ENCODE peak calls at places on chromosomes 6 and 20, in nine cellular contexts. P is breast epithelium, M is adrenal gland, R is HCT116, Y is tibial nerve, J is ovary, C is lower leg skin, B is endothelial cell of umbilical vein, X is body of pancreas. T is an unnamed sample.

GRCh38 chr20:46648903-46649649 is 2.2 kb downstream of the SLC13A3 start:
- DNase-seq in Y (no peak), B (no peak), J (no peak), C (no peak), R (no peak), X (no peak), M (no peak), P (no peak), T (no peak)

GRCh38 chr20:33859157-33859695 is 48.1 kb downstream of the CHMP4B start:
- DNase-seq in Y (no peak), B (peak), C (no peak), M (peak), J (no peak), R (no peak), X (no peak), P (no peak), T (no peak)

GRCh38 chr6:38806833-38807232 is 91.7 kb downstream of the DNAH8 start:
- DNase-seq in X (no peak), Y (no peak), C (no peak), P (no peak), M (no peak), R (no peak), B (no peak), J (no peak), T (no peak)

GRCh38 chr6:109897025-109897424 is 81.1 kb upstream of the GPR6 start:
- DNase-seq in P (no peak), M (no peak), J (no peak), C (no peak), R (no peak), B (no peak), Y (no peak), X (no peak), T (no peak)

GRCh38 chr6:111258615-111259088 is 171.3 kb downstream of the SLC16A10 start:
- DNase-seq in C (no peak), Y (no peak), P (no peak), X (no peak), J (no peak), M (no peak), B (no peak), R (no peak), T (no peak)

GRCh38 chr20:1160991-1161390 is 23.8 kb downstream of the TMEM74B start:
- DNase-seq in J (no peak), C (no peak), P (no peak), R (no peak), M (peak), X (no peak), Y (no peak), B (no peak), T (no peak)

GRCh38 chr6:122289721-122290501 is 109.5 kb upstream of the HSF2 start:
- DNase-seq in X (no peak), J (no peak), M (no peak), R (peak), C (no peak), P (no peak), B (peak), Y (no peak), T (no peak)

GRCh38 chr6:7264041-7264440 is 49.0 kb downstream of the SSR1 start:
- DNase-seq in P (no peak), X (no peak), J (no peak), C (no peak), R (no peak), M (peak), Y (peak), B (no peak), T (no peak)

GRCh38 chr20:44295995-44296394 is 15.0 kb downstream of the FITM2 start:
- DNase-seq in P (no peak), J (no peak), C (no peak), Y (no peak), R (no peak), B (no peak), X (no peak), M (no peak), T (no peak)

GRCh38 chr20:50932881-50933280 is 1.6 kb upstream of the ADNP start:
- DNase-seq in M (no peak), R (no peak), J (no peak), B (no peak), C (no peak), P (no peak), X (no peak), Y (no peak), T (no peak)
- TF ChIP-seq POLR2A in M (no peak), R (no peak), J (no peak), B (no peak), C (no peak), P (no peak), X (no peak), Y (no peak), T (no peak)

DNA sequence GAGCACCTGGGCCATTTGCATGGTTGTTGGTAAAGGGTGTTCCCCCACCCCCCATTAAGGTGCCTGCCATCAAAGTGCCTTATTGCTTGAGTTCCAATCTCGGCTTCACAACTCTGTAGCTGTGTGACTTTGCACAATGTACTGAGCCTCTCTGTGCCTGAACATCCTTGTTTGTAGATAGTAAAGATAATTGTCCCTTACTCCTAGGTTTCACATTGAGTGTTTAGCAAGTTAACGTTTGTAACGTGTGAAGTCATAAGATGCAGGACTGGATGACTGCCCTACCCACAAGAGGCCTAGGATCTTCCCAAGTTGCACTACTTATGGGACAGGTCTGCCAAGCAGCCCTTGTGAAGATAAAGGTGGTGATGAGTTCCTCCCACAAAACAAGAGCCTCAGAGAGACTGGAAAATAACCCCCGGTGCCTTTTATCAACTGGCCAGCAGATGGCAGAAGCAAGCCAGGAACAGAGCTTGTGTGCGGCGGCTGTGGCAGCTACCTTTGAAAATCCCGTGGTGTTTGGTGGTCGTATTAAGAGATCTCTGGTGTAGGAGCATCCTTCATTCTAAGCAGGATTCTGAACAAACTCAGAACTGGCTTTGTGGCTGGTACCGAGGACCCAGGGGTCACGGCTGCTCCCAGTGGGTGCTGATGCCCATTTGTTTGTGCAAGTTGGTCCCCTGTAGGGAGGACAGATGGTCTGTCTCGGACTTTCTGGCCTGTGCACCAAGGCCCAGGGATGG is 99.1 kb downstream of the CDH26 start:
- DNase-seq in C (peak), B (peak), P (peak), Y (no peak), J (peak), R (peak), X (peak), M (peak), T (peak)
- TF ChIP-seq POLR2A in C (no peak), B (no peak), P (no peak), Y (no peak), J (no peak), R (no peak), X (no peak), M (no peak), T (no peak)

GRCh38 chr6:53338304-53338703 is 10.4 kb downstream of the ELOVL5 start:
- DNase-seq in B (no peak), M (no peak), Y (no peak), J (no peak), R (no peak), C (no peak), P (no peak), X (no peak), T (no peak)

GRCh38 chr6:53339424-53339823 is 9.3 kb downstream of the ELOVL5 start:
- DNase-seq in M (no peak), Y (no peak), J (no peak), R (no peak), C (no peak), X (no peak), B (no peak), P (no peak), T (no peak)

GRCh38 chr6:53333439-53334408 is 15.0 kb downstream of the ELOVL5 start:
- DNase-seq in R (no peak), B (no peak), X (no peak), C (no peak), M (no peak), J (no peak), P (no peak), Y (no peak), T (no peak)

GRCh38 chr6:53335224-53335994 is 13.3 kb downstream of the ELOVL5 start:
- DNase-seq in C (no peak), B (no peak), J (no peak), Y (no peak), X (no peak), R (no peak), M (no peak), P (no peak), T (peak)

GRCh38 chr6:53336070-53336469 is 12.7 kb downstream of the ELOVL5 start:
- DNase-seq in P (no peak), J (no peak), X (no peak), B (no peak), M (no peak), R (no peak), C (no peak), Y (no peak), T (no peak)
- TF ChIP-seq POLR2A in P (no peak), J (no peak), X (no peak), B (no peak), M (no peak), R (no peak), C (no peak), Y (no peak), T (peak)

DNA sequence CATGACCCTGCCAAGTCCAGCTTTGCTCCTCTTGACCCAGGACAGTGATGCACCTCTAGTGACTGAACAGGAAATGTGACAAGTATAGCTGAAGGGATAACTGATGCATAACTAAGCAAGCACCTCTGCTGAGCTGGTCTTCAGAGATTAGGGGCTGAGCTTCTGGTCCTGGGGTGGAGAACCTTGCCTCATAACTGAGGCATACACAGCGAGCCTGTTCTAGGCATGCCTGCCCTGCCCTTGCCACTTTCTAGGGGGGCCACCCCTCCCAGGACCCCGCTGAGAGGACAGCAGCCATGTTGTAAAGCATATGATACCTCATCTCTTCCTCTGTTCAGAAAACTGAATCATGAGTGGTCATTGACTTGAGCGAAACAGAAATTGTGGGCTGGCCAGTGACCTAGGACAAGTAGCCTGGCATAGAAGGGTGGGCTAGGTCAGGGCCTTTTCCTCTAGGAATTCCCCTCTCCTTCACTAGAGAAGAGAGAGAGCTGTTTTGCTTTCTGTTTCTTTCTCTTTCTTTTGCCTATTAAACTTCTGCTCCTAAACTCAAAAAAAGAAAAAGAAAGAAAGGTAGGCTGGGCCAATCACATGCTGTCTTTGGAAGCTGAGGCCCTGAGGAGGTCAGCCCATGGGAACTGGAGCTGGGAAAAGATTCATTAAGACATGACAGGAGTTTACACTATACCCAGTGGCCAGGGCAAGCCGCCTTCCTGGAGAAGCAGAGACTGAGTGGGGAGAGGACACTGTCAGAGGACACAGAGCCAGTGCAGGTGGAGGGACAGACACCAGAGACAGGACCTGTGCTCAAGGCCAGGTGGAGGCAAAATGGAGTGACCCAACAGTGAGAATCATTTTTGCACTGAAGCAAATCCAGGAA is 23.1 kb downstream of the ALDH5A1 start:
- DNase-seq in B (no peak), Y (no peak), C (no peak), M (no peak), X (no peak), R (no peak), J (no peak), P (no peak), T (no peak)
- TF ChIP-seq POLR2A in B (no peak), Y (no peak), C (no peak), M (no peak), X (no peak), R (no peak), J (no peak), P (no peak), T (no peak)

T was measured in erythroblast.